ENCODE peak calls at places on chromosome 13, in ten cellular contexts. W, M, J, Z, Q, L, S, K, U and P are unnamed samples.

GRCh38 chr13:32153056-32153455 is 121.5 kb downstream of the FRY start:
- DNase-seq in L (no peak), K (peak), M (no peak), Q (no peak), Z (no peak), S (no peak), U (no peak), J (no peak), W (no peak), P (no peak)

GRCh38 chr13:51032831-51033230 is 78.2 kb downstream of the C13orf42 start:
- DNase-seq in K (no peak), L (no peak), W (no peak), U (no peak), M (no peak), Q (no peak), S (no peak), Z (no peak), J (no peak), P (no peak)

GRCh38 chr13:100130092-100130491 is 41.2 kb downstream of the PCCA start:
- DNase-seq in S (no peak), Z (no peak), W (no peak), Q (no peak), M (no peak), J (no peak), K (no peak), U (no peak), L (no peak), P (no peak)

GRCh38 chr13:22278336-22278929 is 607.6 kb downstream of the FGF9 start:
- DNase-seq in W (no peak), Z (peak), L (no peak), K (peak), M (peak), J (peak), U (no peak), S (peak), Q (no peak), P (no peak)

GRCh38 chr13:33218020-33218419 is 67.5 kb downstream of the STARD13 start:
- DNase-seq in L (no peak), M (no peak), K (peak), U (no peak), W (no peak), S (peak), J (peak), Z (no peak), Q (no peak), P (no peak)

GRCh38 chr13:30408319-30409101 is 13.8 kb upstream of the UBE2L5 start:
- DNase-seq in Q (peak), S (no peak), Z (peak), W (peak), K (peak), M (peak), U (peak), J (peak), L (peak), P (peak)

GRCh38 chr13:81821259-81821658 is 1480.3 kb upstream of the SPRY2 start:
- DNase-seq in Z (no peak), J (no peak), U (no peak), S (no peak), K (no peak), Q (no peak), W (no peak), L (no peak), M (no peak), P (no peak)

GRCh38 chr13:46101488-46102289 is 3.1 kb downstream of the CPB2 start:
- DNase-seq in W (no peak), Q (no peak), S (no peak), Z (no peak), J (no peak), K (no peak), L (no peak), U (no peak), M (no peak), P (no peak)

GRCh38 chr13:66492479-66492878 is 737.7 kb downstream of the PCDH9 start:
- DNase-seq in K (no peak), M (peak), L (no peak), U (no peak), Z (peak), J (no peak), W (no peak), S (peak), Q (no peak), P (no peak)

GRCh38 chr13:60411983-60412382 is 15.0 kb downstream of the TDRD3 start:
- DNase-seq in W (no peak), U (no peak), M (no peak), Q (no peak), K (no peak), Z (no peak), L (no peak), J (no peak), S (no peak), P (no peak)

GRCh38 chr13:21319869-21320641 is 139.0 kb downstream of the ZDHHC20 start:
- DNase-seq in S (no peak), Q (no peak), L (no peak), K (no peak), J (no peak), M (no peak), U (no peak), Z (no peak), W (no peak), P (no peak)

GRCh38 chr13:59024434-59024833 is 1139.3 kb downstream of the DIAPH3 start:
- DNase-seq in Z (no peak), W (no peak), L (no peak), S (no peak), K (no peak), M (no peak), J (no peak), Q (no peak), U (no peak), P (no peak)

GRCh38 chr13:76225815-76226489 is 589.8 kb downstream of the LMO7 start:
- DNase-seq in M (no peak), Q (no peak), L (no peak), U (no peak), J (no peak), Z (peak), W (no peak), K (peak), S (no peak), P (no peak)

GRCh38 chr13:113152894-113153809 is 5.3 kb upstream of the PROZ start:
- DNase-seq in J (peak), Q (no peak), W (peak), M (peak), S (no peak), Z (peak), U (no peak), K (no peak), L (no peak), P (peak)

GRCh38 chr13:40980466-40980865 is 38.6 kb downstream of the ELF1 start:
- DNase-seq in M (no peak), K (no peak), S (no peak), L (no peak), W (no peak), Q (no peak), U (no peak), Z (no peak), J (no peak), P (no peak)

GRCh38 chr13:74074723-74075122 is 59.5 kb downstream of the KLF12 start:
- DNase-seq in M (no peak), J (no peak), U (no peak), Z (no peak), S (no peak), K (peak), Q (no peak), L (no peak), W (no peak), P (no peak)

GRCh38 chr13:53201454-53202225 is 173.0 kb downstream of the OLFM4 start:
- DNase-seq in Z (peak), L (no peak), K (no peak), W (peak), U (no peak), J (no peak), M (peak), Q (no peak), S (no peak), P (no peak)

GRCh38 chr13:109595466-109595865 is 190.9 kb downstream of the IRS2 start:
- DNase-seq in W (no peak), Z (no peak), L (no peak), M (no peak), K (no peak), J (no peak), U (no peak), Q (peak), S (no peak), P (no peak)

GRCh38 chr13:48875071-48875470 is 100.6 kb upstream of the FNDC3A start:
- DNase-seq in Q (no peak), K (no peak), L (no peak), Z (no peak), M (no peak), J (no peak), U (no peak), S (no peak), W (no peak), P (no peak)

GRCh38 chr13:48874165-48874564 is 101.5 kb upstream of the FNDC3A start:
- DNase-seq in L (no peak), U (no peak), J (no peak), W (no peak), K (no peak), M (no peak), Q (no peak), S (no peak), Z (peak), P (no peak)

GRCh38 chr13:48873081-48873480 is 102.6 kb upstream of the FNDC3A start:
- DNase-seq in J (no peak), Q (no peak), U (no peak), S (no peak), W (no peak), Z (no peak), M (no peak), K (no peak), L (no peak), P (no peak)

GRCh38 chr13:48876289-48876688 is 99.4 kb upstream of the FNDC3A start:
- DNase-seq in J (no peak), M (no peak), U (no peak), S (no peak), Q (no peak), W (no peak), Z (no peak), L (no peak), K (no peak), P (no peak)

GRCh38 chr13:48873598-48873997 is 102.1 kb upstream of the FNDC3A start:
- DNase-seq in W (no peak), L (no peak), K (peak), Z (peak), J (no peak), M (no peak), S (no peak), U (no peak), Q (no peak), P (no peak)
- TF ChIP-seq CTCF in W (no peak), L (no peak), K (no peak), Z (no peak), J (no peak), M (no peak), S (no peak), U (no peak), Q (peak), P (no peak)

GRCh38 chr13:94548382-94549240 is 47.3 kb downstream of the TGDS start:
- DNase-seq in S (peak), Q (no peak), Z (peak), K (peak), U (no peak), W (peak), L (no peak), J (peak), M (peak), P (no peak)
- TF ChIP-seq CTCF in S (peak), Q (no peak), Z (peak), K (peak), U (no peak), W (no peak), L (no peak), J (no peak), M (no peak), P (no peak)

GRCh38 chr13:48253849-48254248 is 20.8 kb downstream of the ITM2B start:
- DNase-seq in Z (no peak), M (no peak), U (no peak), S (no peak), L (no peak), J (no peak), Q (no peak), K (no peak), W (no peak), P (no peak)

GRCh38 chr13:48251616-48252081 is 18.6 kb downstream of the ITM2B start:
- DNase-seq in S (no peak), Q (no peak), W (no peak), U (no peak), Z (no peak), L (no peak), M (no peak), K (peak), J (no peak), P (no peak)

GRCh38 chr13:48249018-48249417 is 16.0 kb downstream of the ITM2B start:
- DNase-seq in K (no peak), Q (no peak), J (no peak), S (no peak), L (no peak), M (no peak), W (no peak), U (no peak), Z (no peak), P (no peak)

GRCh38 chr13:48255090-48255489 is 22.1 kb downstream of the ITM2B start:
- DNase-seq in S (no peak), L (no peak), Z (no peak), W (no peak), M (no peak), J (no peak), K (no peak), Q (no peak), U (no peak), P (no peak)

GRCh38 chr13:48252176-48252575 is 19.2 kb downstream of the ITM2B start:
- DNase-seq in L (no peak), S (no peak), W (no peak), Q (no peak), K (no peak), M (no peak), Z (no peak), J (no peak), U (no peak), P (no peak)
- TF ChIP-seq CTCF in L (no peak), S (no peak), W (no peak), Q (no peak), K (no peak), M (no peak), Z (no peak), J (no peak), U (no peak), P (no peak)

GRCh38 chr13:50026788-50027473 is 11.7 kb downstream of the KCNRG start:
- DNase-seq in Z (no peak), S (no peak), M (no peak), W (no peak), Q (no peak), J (no peak), K (no peak), U (no peak), L (no peak), P (no peak)

GRCh38 chr13:50030315-50030714 is 15.1 kb downstream of the KCNRG start:
- DNase-seq in W (no peak), M (no peak), L (no peak), Q (no peak), J (no peak), U (no peak), K (peak), S (no peak), Z (no peak), P (no peak)

DNA sequence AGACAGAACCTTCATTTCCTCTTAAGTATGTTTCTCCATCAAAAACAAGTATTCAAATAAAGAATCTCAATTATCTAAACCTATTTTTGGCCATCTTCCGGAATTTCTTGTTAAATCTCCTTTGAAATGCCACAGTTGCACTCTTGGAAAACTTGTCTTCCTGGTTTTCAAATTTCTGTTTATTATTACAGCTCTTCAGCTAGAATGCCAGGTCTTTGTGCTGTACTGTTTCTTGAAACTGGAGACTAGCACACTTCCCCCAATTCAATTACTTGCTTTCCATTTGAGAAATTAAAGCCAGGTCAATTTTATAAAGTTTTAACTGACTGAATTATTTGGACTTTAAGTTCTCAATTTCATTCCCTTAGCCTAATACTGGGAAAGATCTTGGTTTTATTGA is 10.2 kb downstream of the KCNRG start:
- DNase-seq in U (no peak), K (peak), Z (no peak), J (no peak), W (no peak), M (no peak), Q (no peak), L (no peak), S (no peak), P (no peak)
- TF ChIP-seq CTCF in U (no peak), K (no peak), Z (no peak), J (no peak), W (no peak), M (no peak), Q (no peak), L (no peak), S (no peak), P (no peak)

GRCh38 chr13:72561791-72562190 is 165.6 kb downstream of the MZT1 start:
- DNase-seq in U (no peak), L (no peak), Z (no peak), M (no peak), K (no peak), Q (no peak), W (no peak), J (no peak), S (no peak), P (no peak)

GRCh38 chr13:72567566-72567965 is 159.9 kb downstream of the MZT1 start:
- DNase-seq in L (no peak), Z (no peak), S (no peak), J (no peak), Q (no peak), M (no peak), U (no peak), W (no peak), K (no peak), P (no peak)

GRCh38 chr13:72562686-72563085 is 164.7 kb downstream of the MZT1 start:
- DNase-seq in J (no peak), K (no peak), Z (no peak), S (no peak), L (no peak), M (no peak), U (no peak), Q (no peak), W (no peak), P (no peak)

GRCh38 chr13:72570019-72570418 is 157.4 kb downstream of the MZT1 start:
- DNase-seq in Q (no peak), Z (no peak), S (no peak), L (no peak), W (no peak), J (no peak), K (no peak), U (no peak), M (no peak), P (no peak)

GRCh38 chr13:72565893-72566292 is 161.5 kb downstream of the MZT1 start:
- DNase-seq in Q (no peak), K (peak), U (no peak), M (no peak), L (no peak), J (no peak), Z (peak), W (no peak), S (peak), P (no peak)
- TF ChIP-seq CTCF in Q (peak), K (peak), U (peak), M (peak), L (no peak), J (no peak), Z (peak), W (peak), S (peak), P (peak)

GRCh38 chr13:98344392-98344791 is 167.3 kb upstream of the RNF113B start:
- DNase-seq in L (no peak), J (no peak), S (no peak), Z (no peak), K (no peak), Q (no peak), M (no peak), U (no peak), W (no peak), P (no peak)

GRCh38 chr13:98343461-98343860 is 166.4 kb upstream of the RNF113B start:
- DNase-seq in W (no peak), M (no peak), S (no peak), U (no peak), Q (no peak), L (no peak), J (no peak), Z (no peak), K (no peak), P (no peak)

GRCh38 chr13:98348476-98348875 is 171.4 kb upstream of the RNF113B start:
- DNase-seq in Z (no peak), S (no peak), Q (no peak), K (no peak), L (no peak), U (no peak), W (no peak), J (no peak), M (no peak), P (no peak)

GRCh38 chr13:98346904-98347636 is 170.0 kb upstream of the RNF113B start:
- DNase-seq in Z (no peak), W (no peak), Q (no peak), S (no peak), U (no peak), J (no peak), L (no peak), K (no peak), M (no peak), P (no peak)

GRCh38 chr13:98345103-98345899 is 168.2 kb upstream of the RNF113B start:
- DNase-seq in U (no peak), J (no peak), S (no peak), W (no peak), M (no peak), L (no peak), Q (no peak), Z (no peak), K (no peak), P (no peak)
- TF ChIP-seq CTCF in U (no peak), J (no peak), S (peak), W (no peak), M (no peak), L (no peak), Q (no peak), Z (no peak), K (no peak), P (no peak)

GRCh38 chr13:27132538-27132937 is 39.1 kb downstream of the USP12 start:
- DNase-seq in W (no peak), M (no peak), U (no peak), L (no peak), Z (no peak), K (no peak), J (no peak), S (no peak), Q (no peak), P (no peak)

GRCh38 chr13:27135023-27135422 is 36.6 kb downstream of the USP12 start:
- DNase-seq in M (no peak), Z (no peak), W (no peak), L (no peak), K (no peak), U (no peak), J (peak), S (no peak), Q (no peak), P (no peak)

GRCh38 chr13:27131906-27132305 is 39.7 kb downstream of the USP12 start:
- DNase-seq in K (no peak), S (no peak), L (no peak), M (no peak), J (no peak), U (no peak), W (no peak), Z (no peak), Q (no peak), P (no peak)

GRCh38 chr13:27131202-27131623 is 40.4 kb downstream of the USP12 start:
- DNase-seq in U (no peak), S (peak), J (peak), K (peak), Q (no peak), W (no peak), L (no peak), M (no peak), Z (no peak), P (no peak)

GRCh38 chr13:27133889-27134288 is 37.7 kb downstream of the USP12 start:
- DNase-seq in L (no peak), U (no peak), J (no peak), S (no peak), Q (no peak), Z (no peak), W (no peak), K (no peak), M (no peak), P (no peak)
- TF ChIP-seq CTCF in L (no peak), U (no peak), J (no peak), S (no peak), Q (no peak), Z (no peak), W (no peak), K (no peak), M (no peak), P (no peak)

DNA sequence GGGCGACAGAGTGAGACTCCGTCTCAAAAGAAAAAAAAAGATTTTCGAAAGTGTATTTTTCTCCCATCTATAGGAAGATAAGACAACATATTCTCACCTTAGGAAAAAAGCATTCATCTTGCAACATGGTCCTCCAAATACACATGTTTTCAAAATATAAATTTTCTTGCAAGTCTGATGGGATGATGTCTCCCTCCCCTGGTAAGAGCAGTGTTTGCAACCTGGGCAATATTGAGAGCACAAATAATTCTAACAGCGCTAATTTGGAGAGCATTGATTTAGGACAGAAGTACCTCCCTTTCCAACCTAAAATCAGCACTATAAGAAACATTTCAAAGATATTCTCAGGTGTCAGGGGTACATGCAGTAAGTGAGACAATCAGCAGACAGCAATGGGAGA is 61.0 kb upstream of the SHISA2 start:
- DNase-seq in W (no peak), J (no peak), K (peak), M (no peak), Q (no peak), U (no peak), S (no peak), L (no peak), Z (no peak), P (no peak)
- TF ChIP-seq CTCF in W (no peak), J (peak), K (peak), M (no peak), Q (peak), U (no peak), S (peak), L (no peak), Z (peak), P (no peak)

GRCh38 chr13:35824395-35824794 is 306.8 kb downstream of the DCLK1 start:
- DNase-seq in Q (no peak), Z (no peak), W (no peak), L (no peak), J (no peak), M (no peak), S (no peak), U (no peak), K (no peak), P (no peak)

GRCh38 chr13:35814573-35814972 is 316.6 kb downstream of the DCLK1 start:
- DNase-seq in M (no peak), W (no peak), U (no peak), Q (no peak), J (no peak), L (no peak), K (no peak), Z (no peak), S (no peak), P (no peak)

GRCh38 chr13:35822666-35823065 is 308.5 kb downstream of the DCLK1 start:
- DNase-seq in M (no peak), K (no peak), W (no peak), U (no peak), J (no peak), L (no peak), S (no peak), Q (no peak), Z (no peak), P (no peak)

GRCh38 chr13:35817642-35818576 is 313.3 kb downstream of the DCLK1 start:
- DNase-seq in S (no peak), M (no peak), Q (no peak), J (no peak), L (no peak), Z (no peak), U (no peak), W (no peak), K (no peak), P (no peak)

GRCh38 chr13:35818577-35819165 is 312.5 kb downstream of the DCLK1 start:
- DNase-seq in J (no peak), S (peak), W (no peak), M (no peak), L (no peak), K (peak), Z (peak), U (no peak), Q (peak), P (no peak)
- TF ChIP-seq CTCF in J (no peak), S (peak), W (peak), M (peak), L (peak), K (peak), Z (peak), U (peak), Q (peak), P (peak)